ENCODE peak calls at places on chromosomes 4 and X, in ten cellular contexts. P is suprapubic skin, N is A549, R is spleen, C is GM12892, L is uterus, W is stomach, V is transverse colon, Y is GM12891, Q is breast epithelium. Z is an unnamed sample.

GRCh38 chr4:24488399-24489164 is 95.8 kb downstream of the DHX15 start:
- DNase-seq in P (peak), N (peak), R (peak), C (peak), L (peak), W (peak), V (peak), Y (peak), Q (peak), Z (peak)

GRCh38 chr4:2101346-2102044 is 42.4 kb downstream of the NAT8L start:
- DNase-seq in P (no peak), N (no peak), R (no peak), C (no peak), L (no peak), W (no peak), V (no peak), Y (no peak), Q (no peak), Z (no peak)

GRCh38 chrX:72100051-72100755 is 31.5 kb downstream of the RTL5 start:
- DNase-seq in P (no peak), N (no peak), R (no peak), C (no peak), L (no peak), W (no peak), V (no peak), Y (no peak), Q (no peak), Z (no peak)

GRCh38 chr4:11428161-11428700 is 463 bp downstream of the HS3ST1 start:
- DNase-seq in P (no peak), N (no peak), R (peak), C (no peak), L (no peak), W (no peak), V (no peak), Y (no peak), Q (no peak), Z (no peak)

GRCh38 chr4:27791640-27792039 is 931.0 kb downstream of the STIM2 start:
- DNase-seq in P (no peak), N (no peak), R (no peak), C (no peak), L (no peak), W (no peak), V (no peak), Y (no peak), Q (no peak), Z (no peak)

GRCh38 chr4:252065-252601 is 53.1 kb downstream of the ZNF732 start:
- DNase-seq in P (no peak), N (no peak), R (no peak), C (no peak), L (no peak), W (no peak), V (no peak), Y (no peak), Q (no peak), Z (no peak)

GRCh38 chrX:150842198-150842553 is 56.3 kb downstream of the CD99L2 start:
- DNase-seq in P (no peak), N (no peak), R (no peak), C (no peak), L (no peak), W (no peak), V (peak), Y (no peak), Q (no peak), Z (no peak)

GRCh38 chrX:69361286-69361926 is 142.7 kb upstream of the NALF2 start:
- DNase-seq in P (no peak), N (peak), R (no peak), C (no peak), L (peak), W (no peak), V (no peak), Y (no peak), Q (no peak), Z (no peak)

GRCh38 chr4:156677136-156677535 is 294.5 kb downstream of the PDGFC start:
- DNase-seq in P (no peak), N (peak), R (no peak), C (no peak), L (no peak), W (no peak), V (peak), Y (no peak), Q (no peak), Z (peak)

GRCh38 chr4:7777871-7778523 is 161.7 kb downstream of the AFAP1 start:
- DNase-seq in P (no peak), N (no peak), R (peak), C (no peak), L (no peak), W (no peak), V (no peak), Y (no peak), Q (peak), Z (no peak)

GRCh38 chrX:31546130-31546529 is 474.3 kb upstream of the FTHL17 start:
- DNase-seq in P (no peak), N (no peak), R (no peak), C (no peak), L (no peak), W (no peak), V (no peak), Y (no peak), Q (no peak), Z (no peak)

GRCh38 chr4:102612195-102612594 is 111.0 kb downstream of the NFKB1 start:
- DNase-seq in P (no peak), N (no peak), R (no peak), C (no peak), L (no peak), W (no peak), V (no peak), Y (no peak), Q (no peak), Z (no peak)

GRCh38 chrX:103220511-103221406 is 5.9 kb downstream of the BEX4 start:
- DNase-seq in P (no peak), N (no peak), R (peak), C (no peak), L (no peak), W (no peak), V (no peak), Y (no peak), Q (peak), Z (peak)

GRCh38 chr4:148651991-148652390 is 209.8 kb upstream of the NR3C2 start:
- DNase-seq in P (no peak), N (no peak), R (no peak), C (no peak), L (no peak), W (no peak), V (no peak), Y (no peak), Q (no peak), Z (no peak)

GRCh38 chr4:174260099-174260498 is 23.4 kb downstream of the FBXO8 start:
- DNase-seq in P (no peak), N (peak), R (no peak), C (no peak), L (no peak), W (no peak), V (no peak), Y (no peak), Q (no peak), Z (peak)

GRCh38 chrX:11430266-11430665 is 137.1 kb downstream of the AMELX start:
- DNase-seq in P (no peak), N (no peak), R (no peak), C (no peak), L (no peak), W (no peak), V (no peak), Y (no peak), Q (no peak), Z (no peak)

GRCh38 chr4:153467154-153467896 is 1.2 kb downstream of the TMEM131L start:
- DNase-seq in P (no peak), N (no peak), R (peak), C (peak), L (peak), W (peak), V (peak), Y (peak), Q (peak), Z (peak)

GRCh38 chr4:128809477-128810330 is at the start of gene JADE1:
- DNase-seq in P (peak), N (peak), R (peak), C (peak), L (peak), W (peak), V (peak), Y (peak), Q (peak), Z (peak)

GRCh38 chr4:113020966-113021365 is 28.5 kb upstream of the ANK2 start:
- DNase-seq in P (no peak), N (no peak), R (no peak), C (no peak), L (no peak), W (no peak), V (no peak), Y (no peak), Q (no peak), Z (no peak)

DNA sequence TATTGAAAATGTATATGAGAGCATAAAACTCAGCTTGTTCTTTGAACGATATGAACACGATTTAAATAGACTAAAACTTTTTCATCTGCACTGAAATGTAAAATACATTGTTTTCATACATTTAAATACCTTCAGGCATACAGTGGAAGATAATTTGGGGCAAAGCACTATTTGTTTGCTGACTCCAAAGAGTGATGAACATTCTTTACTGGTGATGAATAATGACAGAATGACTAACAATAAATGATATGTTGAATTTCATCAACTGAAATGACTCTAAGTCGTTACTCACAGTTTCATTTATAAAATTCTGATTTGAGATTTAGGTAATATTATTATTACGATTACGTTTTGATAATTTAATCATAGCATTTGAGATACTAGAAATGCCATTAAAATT is 1160.1 kb downstream of the NLGN4X start:
- DNase-seq in P (no peak), N (no peak), R (no peak), C (no peak), L (no peak), W (no peak), V (no peak), Y (no peak), Q (no peak), Z (no peak)
- TF ChIP-seq POLR2A in P (no peak), N (no peak), R (no peak), C (no peak), L (no peak), W (no peak), V (no peak), Y (no peak), Q (no peak), Z (no peak)

GRCh38 chr4:139082750-139083532 is 67.4 kb downstream of the NOCT start:
- DNase-seq in P (peak), N (peak), R (peak), C (peak), L (peak), W (peak), V (peak), Y (peak), Q (peak), Z (peak)
- TF ChIP-seq POLR2A in P (no peak), N (no peak), R (no peak), C (peak), L (peak), W (peak), V (peak), Y (peak), Q (no peak), Z (peak)

DNA sequence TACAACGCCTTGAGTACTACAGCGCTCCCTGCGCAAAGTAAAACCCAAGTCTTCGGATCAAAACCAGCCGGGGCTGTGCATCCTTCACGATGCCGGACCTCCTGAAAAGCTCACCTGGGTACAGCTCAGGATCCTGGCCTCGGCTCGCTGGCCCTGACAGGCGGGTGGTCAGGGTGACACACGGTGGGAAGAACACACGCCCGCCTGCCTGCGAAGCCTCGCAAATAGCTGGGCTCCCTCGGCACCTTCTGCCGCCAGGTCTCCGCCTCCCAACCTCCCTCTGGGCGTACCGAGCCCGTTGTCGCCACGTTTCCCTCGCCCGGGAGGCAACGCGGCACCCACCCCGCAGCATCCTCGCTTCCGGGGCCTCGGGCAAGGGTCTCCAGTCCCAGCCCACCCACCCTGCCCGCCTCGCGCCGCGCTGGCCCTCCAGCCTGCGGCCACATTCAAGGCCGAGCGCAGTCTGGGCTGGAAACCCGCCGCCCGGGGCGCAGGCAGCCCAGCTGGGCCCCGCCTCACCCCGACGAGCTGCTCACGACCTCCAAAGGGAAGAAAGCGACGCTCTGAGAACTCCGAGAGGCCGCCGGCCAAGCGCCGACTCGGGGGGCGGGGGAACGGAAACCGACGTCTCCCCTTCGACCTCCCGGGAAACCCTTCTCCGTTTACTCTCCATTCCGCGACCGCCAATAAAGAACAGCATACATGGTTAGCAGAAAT is 542 bp downstream of the PPM1K start:
- DNase-seq in P (peak), N (peak), R (peak), C (peak), L (peak), W (peak), V (peak), Y (peak), Q (peak), Z (peak)
- TF ChIP-seq POLR2A in P (no peak), N (no peak), R (no peak), C (no peak), L (peak), W (no peak), V (no peak), Y (no peak), Q (no peak), Z (no peak)

GRCh38 chr4:30720656-30721352 is 635 bp downstream of the PCDH7 start:
- DNase-seq in P (no peak), N (peak), R (peak), C (peak), L (peak), W (no peak), V (peak), Y (no peak), Q (no peak), Z (no peak)

GRCh38 chr4:30721353-30722091 is 1.4 kb downstream of the PCDH7 start:
- DNase-seq in P (no peak), N (peak), R (no peak), C (peak), L (peak), W (peak), V (peak), Y (no peak), Q (no peak), Z (peak)

GRCh38 chr4:30719363-30720020 is 677 bp upstream of the PCDH7 start:
- DNase-seq in P (no peak), N (peak), R (peak), C (peak), L (peak), W (peak), V (peak), Y (no peak), Q (no peak), Z (no peak)

GRCh38 chr4:30718889-30719252 is 1.3 kb upstream of the PCDH7 start:
- DNase-seq in P (no peak), N (no peak), R (no peak), C (no peak), L (no peak), W (no peak), V (no peak), Y (no peak), Q (no peak), Z (no peak)

GRCh38 chr4:30720021-30720655 is at the start of gene PCDH7:
- DNase-seq in P (no peak), N (peak), R (no peak), C (peak), L (peak), W (peak), V (peak), Y (no peak), Q (no peak), Z (no peak)
- TF ChIP-seq POLR2A in P (no peak), N (no peak), R (no peak), C (no peak), L (no peak), W (no peak), V (no peak), Y (no peak), Q (no peak), Z (no peak)

GRCh38 chrX:40097492-40098263 is at the start of gene BCOR:
- DNase-seq in P (no peak), N (peak), R (peak), C (peak), L (peak), W (peak), V (peak), Y (no peak), Q (peak), Z (peak)
- TF ChIP-seq POLR2A in P (peak), N (peak), R (peak), C (peak), L (peak), W (peak), V (peak), Y (peak), Q (no peak), Z (peak)

GRCh38 chrX:10119399-10119990 is 37.3 kb upstream of the CLCN4 start:
- DNase-seq in P (peak), N (peak), R (peak), C (no peak), L (peak), W (peak), V (peak), Y (no peak), Q (peak), Z (peak)
- TF ChIP-seq POLR2A in P (no peak), N (no peak), R (no peak), C (no peak), L (no peak), W (no peak), V (no peak), Y (no peak), Q (no peak), Z (no peak)

DNA sequence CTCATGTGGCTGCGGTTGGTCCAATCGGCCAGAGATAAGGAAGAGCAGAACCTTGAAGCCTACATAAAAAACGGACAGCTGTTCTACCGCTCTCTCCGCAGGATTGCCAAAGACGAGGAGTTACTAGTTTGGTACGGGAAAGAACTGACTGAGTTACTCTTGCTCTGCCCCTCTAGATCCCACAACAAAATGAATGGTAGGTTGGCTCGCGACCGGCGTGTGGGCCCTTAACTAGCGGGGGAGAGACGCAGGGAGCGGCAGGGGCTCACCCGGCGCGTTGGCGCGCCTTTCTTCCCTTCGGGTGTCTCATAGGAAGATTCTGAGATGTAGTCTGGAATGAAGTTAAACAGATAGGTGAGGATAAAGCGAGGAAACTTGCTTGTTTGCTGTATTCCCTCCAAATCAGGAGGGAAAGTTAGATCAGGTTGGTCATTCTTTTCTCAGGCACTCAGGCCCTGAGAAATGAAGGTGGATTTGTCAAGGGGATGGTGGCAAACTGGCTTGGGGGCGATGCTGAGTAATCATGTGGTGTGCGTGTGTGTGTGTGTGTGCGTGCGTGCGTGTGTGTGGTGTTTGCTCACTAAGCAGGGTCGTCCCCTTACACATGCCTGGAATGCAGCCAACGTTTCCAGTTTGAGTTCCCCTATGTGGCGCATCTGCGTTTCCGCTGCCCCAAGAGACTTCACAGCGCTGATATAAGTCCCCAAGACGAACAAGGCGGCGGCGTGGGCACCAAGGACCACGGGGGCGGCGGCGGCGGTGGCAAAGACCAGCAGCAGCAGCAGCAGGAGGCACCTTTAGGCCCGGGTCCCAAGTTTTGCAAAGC is 4.2 kb downstream of the PRDM8 start:
- DNase-seq in P (peak), N (no peak), R (no peak), C (no peak), L (peak), W (no peak), V (peak), Y (no peak), Q (no peak), Z (peak)
- TF ChIP-seq POLR2A in P (no peak), N (no peak), R (no peak), C (no peak), L (no peak), W (no peak), V (no peak), Y (no peak), Q (no peak), Z (no peak)

GRCh38 chrX:39176105-39176504 is 374.8 kb downstream of the MID1IP1 start:
- DNase-seq in P (no peak), N (no peak), R (no peak), C (no peak), L (no peak), W (no peak), V (no peak), Y (no peak), Q (no peak), Z (no peak)
- TF ChIP-seq POLR2A in P (no peak), N (no peak), R (no peak), C (no peak), L (no peak), W (no peak), V (no peak), Y (no peak), Q (no peak), Z (no peak)